ENCODE peak calls at places on chromosomes 6 and 20, in eight cellular contexts. H, B, S, J, X, N, Y and L are unnamed samples.

GRCh38 chr6:2734517-2735076 is 16.1 kb downstream of the MYLK4 start:
- DNase-seq in J (no peak), B (no peak), H (no peak), S (no peak), Y (no peak), N (no peak), X (no peak), L (no peak)

GRCh38 chr20:64131406-64131805 is 24.0 kb upstream of the NPBWR2 start:
- DNase-seq in B (no peak), H (peak; percentile 40), X (peak; percentile 6), Y (peak; percentile 27), J (no peak), S (peak; percentile 74), N (peak; percentile 16), L (peak; percentile 62)

GRCh38 chr6:138374815-138375214 is 2.9 kb upstream of the SMIM28 start:
- DNase-seq in Y (no peak), X (no peak), N (no peak), H (no peak), S (no peak), B (no peak), J (no peak), L (no peak)

GRCh38 chr6:167499161-167499660 is 174.3 kb downstream of the TTLL2 start:
- DNase-seq in H (no peak), J (no peak), X (no peak), B (no peak), N (no peak), Y (no peak), S (no peak), L (no peak)

GRCh38 chr6:33820243-33820642 is 16.4 kb upstream of the MLN start:
- DNase-seq in J (no peak), B (no peak), Y (no peak), N (no peak), H (no peak), S (peak; percentile 29), X (no peak), L (no peak)

GRCh38 chr6:116217069-116217468 is 36.8 kb downstream of the TSPYL4 start:
- DNase-seq in J (peak; percentile 19), H (peak; percentile 35), N (no peak), Y (peak; percentile 11), X (no peak), S (peak; percentile 27), B (no peak), L (no peak)

GRCh38 chr6:52133326-52133725 is 45.9 kb upstream of the PKHD1 start:
- DNase-seq in N (no peak), S (no peak), Y (no peak), H (no peak), B (no peak), J (no peak), X (no peak), L (no peak)

GRCh38 chr6:30802731-30803130 is 58.4 kb upstream of the IER3 start:
- DNase-seq in J (no peak), N (no peak), Y (no peak), B (no peak), H (no peak), S (no peak), X (no peak), L (no peak)

GRCh38 chr6:100230115-100230975 is 234.4 kb downstream of the SIM1 start:
- DNase-seq in B (no peak), H (no peak), J (no peak), S (peak; percentile 14), Y (no peak), X (no peak), N (no peak), L (peak; percentile 30)

GRCh38 chr6:41531591-41532582 is 14.3 kb upstream of the FOXP4 start:
- DNase-seq in X (no peak), Y (no peak), J (peak; percentile 87), H (peak; percentile 28), N (no peak), S (peak; percentile 86), B (no peak), L (no peak)

GRCh38 chr6:55069132-55069781 is 105.1 kb upstream of the HCRTR2 start:
- DNase-seq in X (no peak), B (no peak), H (no peak), J (peak; percentile 5), Y (peak; percentile 40), S (peak; percentile 22), N (no peak), L (no peak)

GRCh38 chr6:147407571-147407970 is 100.9 kb upstream of the SAMD5 start:
- DNase-seq in H (no peak), B (no peak), J (no peak), N (no peak), Y (no peak), S (no peak), X (no peak), L (no peak)

GRCh38 chr20:38308447-38308846 is 4.5 kb downstream of the BPI start:
- DNase-seq in Y (no peak), J (no peak), B (no peak), X (no peak), N (no peak), S (no peak), H (no peak), L (no peak)

GRCh38 chr6:41878246-41878645 is 16.9 kb downstream of the USP49 start:
- DNase-seq in J (no peak), X (no peak), N (no peak), B (no peak), Y (no peak), H (no peak), S (no peak), L (no peak)